ENCODE peak calls at places on chromosomes 1 and 21, in four cellular contexts. G is endothelial cell of umbilical vein, Q is ovary, F is right lobe of liver. R is an unnamed sample. For H3K4me1, the result is how much of the 10 kb centered on the place peaks cover.

GRCh38 chr1:211683396-211684297 is 8.2 kb upstream of the NEK2 start:
- DNase-seq in F (no peak), Q (no peak), G (no peak), R (no peak)

GRCh38 chr1:182389619-182390047 is 2.0 kb downstream of the GLUL start:
- DNase-seq in Q (peak), G (peak), F (peak), R (no peak)

GRCh38 chr1:170253180-170253579 is 107.4 kb downstream of the NTMT2 start:
- DNase-seq in Q (no peak), G (no peak), F (no peak), R (no peak)

GRCh38 chr1:91523462-91523861 is 22.8 kb downstream of the CDC7 start:
- DNase-seq in G (no peak), F (no peak), Q (no peak), R (no peak)

GRCh38 chr1:167905182-167905581 is 8.8 kb downstream of the ADCY10 start:
- DNase-seq in Q (no peak), G (peak), F (no peak), R (no peak)

GRCh38 chr1:68623700-68624099 is 126.8 kb upstream of the DEPDC1 start:
- DNase-seq in G (peak), Q (no peak), F (no peak), R (no peak)

GRCh38 chr21:14754682-14755081 is 208.6 kb upstream of the SAMSN1 start:
- DNase-seq in F (no peak), Q (no peak), G (no peak), R (no peak)

GRCh38 chr1:19918057-19918456 is 5.4 kb downstream of the PLA2G2E start:
- DNase-seq in G (peak), F (peak), Q (peak), R (no peak)

GRCh38 chr1:71087060-71087459 is 6.2 kb upstream of the ZRANB2 start:
- DNase-seq in G (no peak), Q (no peak), F (no peak), R (no peak)

GRCh38 chr1:200925821-200926220 is 31.1 kb downstream of the INAVA start:
- DNase-seq in F (no peak), Q (no peak), G (no peak), R (no peak)

GRCh38 chr1:183734600-183735036 is 70.3 kb upstream of the RGL1 start:
- DNase-seq in G (no peak), F (peak), Q (peak), R (no peak)

GRCh38 chr1:30768169-30768829 is 10.7 kb upstream of the LAPTM5 start:
- DNase-seq in G (no peak), Q (no peak), F (no peak), R (no peak)

GRCh38 chr1:30768830-30769718 is 11.5 kb upstream of the LAPTM5 start:
- DNase-seq in Q (no peak), F (no peak), G (peak), R (no peak)

GRCh38 chr1:30770150-30770549 is 12.6 kb upstream of the LAPTM5 start:
- DNase-seq in F (no peak), Q (no peak), G (no peak), R (no peak)

GRCh38 chr1:30773722-30774121 is 16.1 kb upstream of the LAPTM5 start:
- DNase-seq in Q (no peak), F (no peak), G (no peak), R (no peak)

DNA sequence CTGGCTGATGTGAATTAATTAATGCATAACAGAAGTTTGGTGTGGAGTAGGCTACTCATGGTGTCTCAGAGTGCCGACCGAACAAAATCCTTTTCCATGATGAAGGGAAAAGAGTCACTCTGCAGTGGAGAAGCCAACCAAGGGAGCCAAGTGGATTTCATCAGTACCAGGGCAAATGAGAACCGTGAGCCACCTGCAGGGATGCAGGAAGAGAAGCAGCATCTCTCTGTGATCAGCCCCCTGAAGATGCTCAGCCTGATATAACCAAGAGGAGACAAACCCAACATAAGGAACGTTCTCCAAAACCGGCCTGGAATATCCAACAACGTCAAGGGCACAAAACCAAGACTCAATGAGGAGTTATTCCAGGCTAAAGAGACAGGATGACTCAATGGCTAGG is 13.4 kb upstream of the LAPTM5 start:
- DNase-seq in F (no peak), G (no peak), Q (no peak), R (no peak)
- H3K27ac ChIP-seq in F (no peak), G (no peak), Q (no peak), R (no peak)

GRCh38 chr1:30756545-30757195 is 904 bp downstream of the LAPTM5 start:
- DNase-seq in Q (no peak), G (peak), F (peak), R (peak)
- H3K4me3 ChIP-seq in Q (no peak), G (peak), F (peak), R (peak)

DNA sequence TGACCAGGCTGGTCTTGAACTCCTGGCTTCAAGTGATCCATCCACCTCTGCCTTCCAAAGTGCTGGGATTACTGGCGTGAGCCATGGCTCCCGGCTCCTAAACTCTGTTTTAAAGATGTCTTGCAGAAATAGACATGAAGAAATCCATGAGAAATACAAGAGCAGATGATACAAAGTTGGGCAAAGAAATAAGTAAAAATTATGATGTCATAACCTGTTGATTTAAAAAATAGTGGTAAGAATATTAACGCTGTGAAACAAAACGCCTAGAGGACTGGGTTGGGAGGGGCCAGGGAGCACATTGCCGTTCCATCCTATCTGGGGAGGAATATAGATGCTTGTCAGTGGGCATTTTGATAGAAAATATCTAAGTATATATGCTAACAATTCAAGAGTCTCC is 1.2 kb upstream of the ITGB2 start:
- DNase-seq in F (no peak), G (no peak), Q (no peak), R (no peak)
- H3K4me1 ChIP-seq in F (under half), G (under half), Q (under half), R (half or more)

DNA sequence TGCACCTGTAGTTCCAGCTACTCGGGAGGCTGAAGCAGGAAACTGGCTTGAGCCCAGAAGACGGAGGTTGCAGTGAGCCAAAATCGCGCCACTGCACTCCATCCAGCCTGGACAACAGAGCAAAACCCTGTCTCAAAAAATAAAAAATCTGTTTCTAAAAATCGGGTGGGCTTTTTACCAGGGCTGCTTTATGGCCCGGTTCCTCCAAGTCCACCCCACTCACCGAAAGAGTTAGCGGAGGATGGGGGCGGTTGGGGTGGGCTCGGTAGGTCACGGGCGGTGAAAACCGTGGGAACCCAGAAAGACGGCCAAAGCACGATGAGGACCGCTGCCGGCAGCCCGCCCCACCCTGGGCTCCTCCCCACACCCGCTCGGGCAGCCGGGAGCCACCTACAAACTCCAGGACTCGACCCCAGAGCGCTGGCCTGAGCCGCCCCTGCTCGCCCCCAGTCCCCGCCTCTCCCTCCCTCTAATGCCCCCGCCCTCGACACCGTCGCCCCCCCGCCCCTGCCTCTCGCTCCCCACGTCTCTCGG is 846 bp upstream of the PER3 start:
- DNase-seq in F (peak), Q (peak), G (peak), R (peak)
- H3K27ac ChIP-seq in F (peak), Q (peak), G (peak), R (peak)

DNA sequence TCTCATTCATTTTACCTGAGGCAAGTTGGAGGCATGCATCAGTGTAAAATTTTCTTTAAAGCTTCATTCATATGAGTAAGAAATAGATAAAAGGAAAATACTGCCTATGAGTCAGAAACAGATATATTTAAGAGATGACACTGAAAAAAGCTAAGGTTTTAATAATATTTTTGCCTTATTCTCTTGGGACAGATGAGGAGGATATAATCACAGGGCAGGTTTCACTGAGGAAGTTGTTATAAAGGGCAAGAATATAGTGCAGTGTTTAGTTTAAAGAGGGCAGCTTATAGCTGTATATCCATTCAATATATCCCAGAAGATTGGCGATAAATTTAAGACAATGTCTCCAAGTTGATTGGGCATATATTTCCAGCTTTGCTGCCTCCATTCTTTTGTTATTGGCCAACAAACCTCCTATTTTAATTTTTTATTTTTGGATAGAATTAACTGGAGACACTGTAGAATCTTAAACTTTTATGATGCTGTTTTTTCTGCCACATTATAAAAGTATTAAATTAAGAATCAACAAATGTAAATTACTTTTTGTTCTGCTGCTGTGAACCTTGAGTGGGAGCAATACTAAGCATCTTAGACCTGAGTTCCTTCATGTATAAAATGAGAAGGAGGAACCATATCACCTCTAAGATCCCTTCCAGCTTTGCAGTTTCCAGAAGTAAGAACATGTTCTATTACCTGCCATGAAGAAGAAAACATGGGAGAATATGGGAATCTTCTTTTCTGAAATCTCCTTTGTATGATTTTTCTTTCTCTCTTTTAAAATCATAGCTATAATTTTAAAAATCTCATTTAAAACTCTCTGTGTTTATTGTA is 171.6 kb downstream of the S1PR1 start:
- DNase-seq in G (no peak), Q (no peak), F (no peak), R (no peak)
- H3K4me3 ChIP-seq in G (no peak), Q (no peak), F (no peak), R (no peak)

GRCh38 chr1:29177022-29177705 is 4.5 kb downstream of the SRSF4 start:
- DNase-seq in F (peak), Q (no peak), G (no peak), R (no peak)
- H3K4me1 ChIP-seq in F (under half), Q (under half), G (under half), R (half or more)

DNA sequence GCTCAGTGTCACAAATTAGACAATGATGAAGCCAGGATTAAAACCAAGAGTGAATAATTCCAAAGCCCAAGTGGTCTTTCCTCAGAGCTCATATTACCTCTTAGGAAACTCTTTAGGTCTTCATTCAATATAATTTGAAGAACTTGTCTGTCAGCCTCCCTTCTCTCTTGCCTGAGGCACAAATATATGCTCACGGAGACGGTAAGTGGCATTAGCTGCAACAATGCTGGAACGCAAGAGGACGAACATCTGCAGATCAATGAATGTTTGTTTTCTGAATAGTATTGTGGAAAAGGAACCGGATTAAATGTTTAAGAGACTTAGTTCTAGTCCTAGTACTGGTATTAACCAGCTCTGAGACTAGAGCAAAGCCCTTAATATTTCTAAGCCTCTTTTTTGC is 39.7 kb upstream of the LYST start:
- DNase-seq in F (no peak), Q (no peak), G (no peak), R (no peak)
- H3K27ac ChIP-seq in F (no peak), Q (no peak), G (no peak), R (no peak)

DNA sequence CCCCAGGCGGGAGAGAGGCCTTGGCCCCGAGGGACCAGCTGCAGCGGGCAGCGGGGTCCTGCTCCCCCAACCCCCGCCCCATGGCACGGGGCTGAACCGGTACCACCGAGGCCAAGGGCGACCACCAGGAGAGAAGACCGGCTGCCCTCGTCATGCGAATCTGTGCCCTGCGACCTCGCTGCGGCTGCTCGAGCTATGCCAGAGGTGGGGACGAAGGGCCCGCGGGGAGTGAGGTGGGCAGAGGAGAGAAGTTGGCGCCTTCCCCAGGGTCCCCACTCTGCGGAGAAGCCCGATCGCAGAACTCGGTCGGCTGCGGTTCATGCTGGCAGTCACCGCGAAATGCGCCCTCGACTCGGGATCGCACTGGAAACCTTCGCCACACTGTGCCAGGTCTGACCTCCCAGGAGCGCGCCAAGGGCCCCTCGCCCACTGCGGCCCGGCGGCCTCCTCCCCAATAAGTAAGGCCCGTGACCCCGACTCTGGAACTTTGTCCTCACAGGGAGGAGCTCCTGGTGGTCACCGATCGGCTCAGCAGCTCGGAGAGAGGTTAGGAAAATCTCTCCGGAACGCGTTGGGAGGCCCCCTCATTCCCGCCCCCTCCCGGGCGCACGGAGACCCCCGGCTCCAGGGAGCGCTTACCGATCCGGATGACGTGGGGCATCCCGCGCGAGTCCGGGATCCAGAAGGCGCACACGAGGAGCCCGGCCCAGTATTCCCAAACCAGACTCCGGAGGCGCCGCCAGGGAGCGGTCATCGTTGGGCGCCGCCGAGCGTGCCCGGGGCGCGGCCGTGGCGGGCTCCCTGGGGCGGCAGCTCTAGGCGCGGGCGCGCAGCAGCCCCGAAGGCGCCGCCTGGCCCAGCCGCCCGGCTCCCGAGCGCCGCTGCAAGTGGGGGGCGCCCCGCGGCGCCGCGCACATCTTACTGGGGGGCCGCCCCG is 692 bp downstream of the GRIK3 start:
- DNase-seq in Q (no peak), G (no peak), F (no peak), R (no peak)
- H3K4me3 ChIP-seq in Q (no peak), G (no peak), F (no peak), R (no peak)

GRCh38 chr1:8014381-8014988 is 11.6 kb downstream of the ERRFI1 start:
- DNase-seq in G (no peak), F (peak), Q (no peak), R (no peak)

GRCh38 chr1:8015036-8015808 is 10.9 kb downstream of the ERRFI1 start:
- DNase-seq in F (peak), Q (no peak), G (peak), R (no peak)

GRCh38 chr1:8012955-8013354 is 13.2 kb downstream of the ERRFI1 start:
- DNase-seq in Q (no peak), F (peak), G (no peak), R (no peak)

GRCh38 chr1:8013399-8013798 is 12.7 kb downstream of the ERRFI1 start:
- DNase-seq in F (peak), Q (no peak), G (no peak), R (no peak)

DNA sequence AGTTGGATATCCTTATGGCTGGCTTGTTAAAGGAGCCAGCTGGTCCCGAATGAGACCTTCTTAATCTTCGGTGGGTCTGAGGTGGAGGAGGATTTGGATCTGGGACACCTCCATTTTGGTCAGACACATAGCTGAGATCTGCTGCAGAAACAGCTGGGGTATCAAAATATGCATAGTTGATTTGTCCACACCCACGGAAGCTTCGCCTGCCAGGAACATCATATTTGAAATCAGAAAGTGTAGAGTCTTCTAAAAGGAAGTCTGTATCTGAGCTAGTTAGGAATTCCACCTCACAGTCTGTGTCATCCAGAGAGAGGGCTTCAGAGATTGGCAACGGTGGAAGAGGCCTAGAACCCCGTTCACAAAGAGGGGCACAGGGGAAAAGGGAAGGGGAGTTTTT is 12.3 kb downstream of the ERRFI1 start:
- DNase-seq in G (no peak), F (peak), Q (no peak), R (no peak)
- H3K4me1 ChIP-seq in G (under half), F (under half), Q (under half), R (under half)

GRCh38 chr1:12172042-12172851 is 5.5 kb downstream of the TNFRSF1B start:
- DNase-seq in G (no peak), F (no peak), Q (no peak), R (no peak)

GRCh38 chr1:12172959-12173358 is 6.2 kb downstream of the TNFRSF1B start:
- DNase-seq in F (no peak), Q (no peak), G (no peak), R (no peak)

GRCh38 chr1:12175456-12175797 is 8.6 kb downstream of the TNFRSF1B start:
- DNase-seq in F (no peak), G (no peak), Q (no peak), R (no peak)

GRCh38 chr1:12174789-12175455 is 8.1 kb downstream of the TNFRSF1B start:
- DNase-seq in F (peak), Q (no peak), G (peak), R (peak)

GRCh38 chr1:12173631-12174121 is 6.9 kb downstream of the TNFRSF1B start:
- DNase-seq in F (no peak), Q (no peak), G (no peak), R (peak)
- H3K27ac ChIP-seq in F (peak), Q (no peak), G (no peak), R (peak)

R was measured in left lung.